ENCODE peak calls at places on chromosomes 4 and X, in eight cellular contexts. M, Y, B, J, O, N, V and H are unnamed samples.

GRCh38 chr4:3136454-3136853 is 62.0 kb downstream of the HTT start:
- DNase-seq in M (peak; percentile 32), Y (no peak), B (no peak), J (no peak), O (peak; percentile 33), N (no peak), V (no peak), H (no peak)

GRCh38 chr4:119284876-119285611 is 36.9 kb downstream of the FABP2 start:
- DNase-seq in M (peak; percentile 44), Y (no peak), B (no peak), J (no peak), O (peak; percentile 70), N (no peak), V (no peak), H (no peak)

GRCh38 chr4:137823007-137823406 is 290.7 kb upstream of the PCDH18 start:
- DNase-seq in M (no peak), Y (no peak), B (no peak), J (no peak), O (no peak), N (no peak), V (no peak), H (no peak)

GRCh38 chrX:6029014-6029413 is 199.7 kb downstream of the NLGN4X start:
- DNase-seq in M (no peak), Y (no peak), B (no peak), J (no peak), O (no peak), N (no peak), V (no peak), H (no peak)

GRCh38 chr4:128241425-128241913 is 46.1 kb downstream of the PGRMC2 start:
- DNase-seq in M (peak; percentile 93), Y (no peak), B (no peak), J (no peak), O (peak; percentile 92), N (no peak), V (no peak), H (no peak)

GRCh38 chr4:168461821-168462220 is 18.5 kb downstream of the DDX60L start:
- DNase-seq in M (no peak), Y (no peak), B (no peak), J (no peak), O (no peak), N (no peak), V (no peak), H (no peak)

GRCh38 chr4:7588002-7588401 is 153.3 kb upstream of the PSAPL1 start:
- DNase-seq in M (no peak), Y (no peak), B (no peak), J (no peak), O (no peak), N (no peak), V (no peak), H (no peak)

GRCh38 chr4:6269400-6269650 is 325 bp upstream of the WFS1 start:
- DNase-seq in M (no peak), Y (no peak), B (no peak), J (no peak), O (no peak), N (no peak), V (no peak), H (no peak)

GRCh38 chr4:42341518-42342026 is 55.7 kb upstream of the SHISA3 start:
- DNase-seq in M (peak; percentile 21), Y (no peak), B (no peak), J (no peak), O (no peak), N (no peak), V (no peak), H (no peak)

GRCh38 chr4:163554870-163555465 is 60.5 kb downstream of the TMA16 start:
- DNase-seq in M (peak; percentile 54), Y (no peak), B (no peak), J (no peak), O (peak; percentile 33), N (no peak), V (no peak), H (no peak)

DNA sequence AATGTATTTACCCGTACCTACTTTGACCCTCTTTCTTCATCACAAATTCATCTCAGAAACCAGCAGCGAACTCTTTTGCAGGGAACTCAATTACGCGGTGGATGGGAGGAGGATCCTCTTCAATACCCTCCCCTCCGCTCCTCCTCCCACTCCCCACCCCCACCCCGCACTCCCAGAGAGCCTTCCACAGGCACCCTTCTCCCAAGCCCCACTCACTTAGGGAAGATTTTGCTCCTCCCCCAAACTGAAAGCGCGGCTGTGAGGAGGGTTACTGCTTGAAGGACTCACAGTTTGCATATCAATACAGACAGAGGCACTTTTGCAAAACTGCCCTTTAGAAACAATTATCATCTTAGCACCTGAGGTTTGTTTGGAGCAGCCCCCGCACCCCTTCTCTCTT is 955 bp upstream of the IL1RAPL1 start:
- DNase-seq in M (no peak), Y (no peak), B (no peak), J (no peak), O (peak; percentile 56), N (no peak), V (no peak), H (peak; percentile 28)
- H3K4me3 ChIP-seq in M (peak overlapping the region; percentile 58), Y (no peak overlapping the region), B (no peak overlapping the region), J (peak overlapping the region; percentile 31), O (no peak overlapping the region), N (no peak overlapping the region), V (no peak overlapping the region), H (peak overlapping the region; percentile 56)

DNA sequence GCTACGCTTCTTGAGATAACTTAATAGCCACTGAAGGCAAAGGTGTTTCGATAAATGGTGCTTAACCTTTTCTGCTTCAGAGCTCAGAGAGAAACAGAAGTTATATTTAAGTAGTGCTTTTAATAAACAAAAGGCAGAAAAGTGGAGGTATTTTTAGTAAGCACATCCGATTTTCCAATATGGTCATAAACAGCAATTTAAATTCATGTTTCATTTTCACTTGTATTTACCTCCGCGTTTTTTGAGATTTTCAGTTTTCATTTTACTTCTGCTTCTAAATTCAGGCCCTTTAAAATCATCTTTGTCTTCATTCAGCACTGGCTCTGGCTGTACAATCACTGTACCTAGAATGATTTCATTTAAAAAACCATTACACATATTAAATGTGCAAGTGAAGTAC is 92.4 kb downstream of the ATRX start:
- DNase-seq in M (no peak), Y (no peak), B (no peak), J (no peak), O (no peak), N (no peak), V (no peak), H (no peak)
- H3K27ac ChIP-seq in M (no peak overlapping the region), Y (no peak overlapping the region), B (no peak overlapping the region), J (no peak overlapping the region), O (no peak overlapping the region), N (no peak overlapping the region), V (no peak overlapping the region), H (no peak overlapping the region)

GRCh38 chr4:184804621-184805020 is 21.1 kb downstream of the ACSL1 start:
- DNase-seq in M (no peak), Y (no peak), B (no peak), J (no peak), O (no peak), N (no peak), V (no peak), H (no peak)

GRCh38 chr4:184805462-184806245 is 20.1 kb downstream of the ACSL1 start:
- DNase-seq in M (no peak), Y (peak; percentile 89), B (peak; percentile 83), J (no peak), O (no peak), N (peak; percentile 89), V (no peak), H (peak; percentile 86)

GRCh38 chr4:184803133-184803532 is 22.6 kb downstream of the ACSL1 start:
- DNase-seq in M (no peak), Y (peak; percentile 40), B (no peak), J (no peak), O (no peak), N (no peak), V (no peak), H (no peak)

GRCh38 chr4:184802203-184803015 is 23.4 kb downstream of the ACSL1 start:
- DNase-seq in M (peak; percentile 42), Y (peak; percentile 25), B (no peak), J (peak; percentile 47), O (peak; percentile 36), N (no peak), V (no peak), H (no peak)

GRCh38 chr4:184803884-184804283 is 21.9 kb downstream of the ACSL1 start:
- DNase-seq in M (no peak), Y (no peak), B (no peak), J (no peak), O (no peak), N (no peak), V (no peak), H (no peak)
- H3K4me3 ChIP-seq in M (no peak overlapping the region), Y (no peak overlapping the region), B (no peak overlapping the region), J (no peak overlapping the region), O (no peak overlapping the region), N (peak overlapping the region; percentile 80), V (no peak overlapping the region), H (peak overlapping the region; percentile 20)

GRCh38 chr4:76611164-76611563 is 176.1 kb downstream of the SHROOM3 start:
- DNase-seq in M (peak; percentile 66), Y (no peak), B (no peak), J (no peak), O (no peak), N (no peak), V (no peak), H (no peak)
- H3K27ac ChIP-seq in M (peak overlapping the region; percentile 91), Y (no peak overlapping the region), B (peak overlapping the region; percentile 16), J (peak overlapping the region; percentile 84), O (peak overlapping the region; percentile 70), N (peak overlapping the region; percentile 88), V (peak overlapping the region; percentile 78), H (peak overlapping the region; percentile 42)